ENCODE peak calls at places on chromosome 4, in six cellular contexts. One of them, this sample, is unnamed.

GRCh38 chr4:151862766-151863165 is 102.0 kb upstream of the GATB start:
- DNase-seq in GM23248: peak; percentile 71
- DNase-seq in SJSA1: no peak
- DNase-seq in PC-3: peak; percentile 34
- DNase-seq in heart right ventricle: no peak
- DNase-seq in SK-N-SH: no peak
- DNase-seq in this sample: no peak

GRCh38 chr4:25925486-25926201 is 11.6 kb downstream of the SMIM20 start:
- DNase-seq in GM23248: peak; percentile 70
- DNase-seq in SJSA1: no peak
- DNase-seq in PC-3: peak; percentile 46
- DNase-seq in heart right ventricle: peak; percentile 28
- DNase-seq in SK-N-SH: peak; percentile 64
- DNase-seq in this sample: peak; percentile 43

GRCh38 chr4:5747746-5748365 is 36.9 kb downstream of the EVC start:
- DNase-seq in GM23248: peak; percentile 97
- DNase-seq in SJSA1: peak; percentile 77
- DNase-seq in PC-3: peak; percentile 87
- DNase-seq in heart right ventricle: no peak
- DNase-seq in SK-N-SH: no peak
- DNase-seq in this sample: peak; percentile 96

GRCh38 chr4:61149278-61149677 is 50.8 kb upstream of the ADGRL3 start:
- DNase-seq in GM23248: no peak
- DNase-seq in SJSA1: no peak
- DNase-seq in PC-3: peak; percentile 27
- DNase-seq in heart right ventricle: no peak
- DNase-seq in SK-N-SH: no peak
- DNase-seq in this sample: peak; percentile 71

GRCh38 chr4:39900966-39901365 is 76.7 kb downstream of the PDS5A start:
- DNase-seq in GM23248: peak; percentile 1
- DNase-seq in SJSA1: no peak
- DNase-seq in PC-3: peak; percentile 8
- DNase-seq in heart right ventricle: no peak
- DNase-seq in SK-N-SH: no peak
- DNase-seq in this sample: peak; percentile 9

GRCh38 chr4:1053080-1053661 is 41.7 kb downstream of the FGFRL1 start:
- DNase-seq in GM23248: peak; percentile 90
- DNase-seq in SJSA1: no peak
- DNase-seq in PC-3: peak; percentile 39
- DNase-seq in heart right ventricle: no peak
- DNase-seq in SK-N-SH: peak; percentile 23
- DNase-seq in this sample: peak; percentile 20

GRCh38 chr4:73613130-73613529 is 7.1 kb downstream of the RASSF6 start:
- DNase-seq in GM23248: no peak
- DNase-seq in SJSA1: no peak
- DNase-seq in PC-3: peak; percentile 88
- DNase-seq in heart right ventricle: no peak
- DNase-seq in SK-N-SH: no peak
- DNase-seq in this sample: no peak

GRCh38 chr4:5925419-5926187 is 32.7 kb upstream of the CRMP1 start:
- DNase-seq in GM23248: no peak
- DNase-seq in SJSA1: no peak
- DNase-seq in PC-3: no peak
- DNase-seq in heart right ventricle: no peak
- DNase-seq in SK-N-SH: no peak
- DNase-seq in this sample: no peak

GRCh38 chr4:139647184-139647583 is 18.4 kb upstream of the MGST2 start:
- DNase-seq in GM23248: no peak
- DNase-seq in SJSA1: no peak
- DNase-seq in PC-3: peak; percentile 54
- DNase-seq in heart right ventricle: no peak
- DNase-seq in SK-N-SH: no peak
- DNase-seq in this sample: no peak

GRCh38 chr4:147336252-147336651 is 144.6 kb upstream of the EDNRA start:
- DNase-seq in GM23248: peak; percentile 3
- DNase-seq in SJSA1: no peak
- DNase-seq in PC-3: no peak
- DNase-seq in heart right ventricle: no peak
- DNase-seq in SK-N-SH: no peak
- DNase-seq in this sample: peak; percentile 53

GRCh38 chr4:140176735-140177134 is 22.8 kb upstream of the MAML3 start:
- DNase-seq in GM23248: peak; percentile 52
- DNase-seq in SJSA1: no peak
- DNase-seq in PC-3: peak; percentile 73
- DNase-seq in heart right ventricle: no peak
- DNase-seq in SK-N-SH: no peak
- DNase-seq in this sample: peak; percentile 37

GRCh38 chr4:177441061-177441802 is 1.0 kb downstream of the AGA start:
- DNase-seq in GM23248: peak; percentile 41
- DNase-seq in SJSA1: no peak
- DNase-seq in PC-3: no peak
- DNase-seq in heart right ventricle: no peak
- DNase-seq in SK-N-SH: peak; percentile 22
- DNase-seq in this sample: peak; percentile 67

GRCh38 chr4:12179264-12179616 is 750.5 kb upstream of the HS3ST1 start:
- DNase-seq in GM23248: no peak
- DNase-seq in SJSA1: no peak
- DNase-seq in PC-3: no peak
- DNase-seq in heart right ventricle: peak; percentile 21
- DNase-seq in SK-N-SH: no peak
- DNase-seq in this sample: no peak

GRCh38 chr4:26361287-26361686 is 40.5 kb downstream of the RBPJ start:
- DNase-seq in GM23248: no peak
- DNase-seq in SJSA1: no peak
- DNase-seq in PC-3: no peak
- DNase-seq in heart right ventricle: no peak
- DNase-seq in SK-N-SH: no peak
- DNase-seq in this sample: no peak

GRCh38 chr4:83548151-83548905 is 12.4 kb downstream of the GPAT3 start:
- DNase-seq in GM23248: peak; percentile 98
- DNase-seq in SJSA1: peak; percentile 81
- DNase-seq in PC-3: peak; percentile 98
- DNase-seq in heart right ventricle: peak; percentile 47
- DNase-seq in SK-N-SH: no peak
- DNase-seq in this sample: peak; percentile 95

GRCh38 chr4:73662709-73663546 is 42.7 kb upstream of the RASSF6 start:
- DNase-seq in GM23248: peak; percentile 80
- DNase-seq in SJSA1: peak; percentile 60
- DNase-seq in PC-3: peak; percentile 91
- DNase-seq in heart right ventricle: no peak
- DNase-seq in SK-N-SH: no peak
- DNase-seq in this sample: peak; percentile 60

GRCh38 chr4:4284827-4285618 is 4.9 kb downstream of the LYAR start:
- DNase-seq in GM23248: peak; percentile 50
- DNase-seq in SJSA1: no peak
- DNase-seq in PC-3: peak; percentile 51
- DNase-seq in heart right ventricle: no peak
- DNase-seq in SK-N-SH: no peak
- DNase-seq in this sample: peak; percentile 21

GRCh38 chr4:2837904-2838496 is 5.6 kb upstream of the ADD1 start:
- DNase-seq in GM23248: peak; percentile 68
- DNase-seq in SJSA1: no peak
- DNase-seq in PC-3: no peak
- DNase-seq in heart right ventricle: peak; percentile 27
- DNase-seq in SK-N-SH: peak; percentile 30
- DNase-seq in this sample: peak; percentile 37

GRCh38 chr4:587671-588350 is 11.7 kb upstream of the TMEM271 start:
- DNase-seq in GM23248: no peak
- DNase-seq in SJSA1: no peak
- DNase-seq in PC-3: no peak
- DNase-seq in heart right ventricle: no peak
- DNase-seq in SK-N-SH: no peak
- DNase-seq in this sample: no peak

GRCh38 chr4:11730545-11730944 is 301.9 kb upstream of the HS3ST1 start:
- DNase-seq in GM23248: no peak
- DNase-seq in SJSA1: no peak
- DNase-seq in PC-3: no peak
- DNase-seq in heart right ventricle: no peak
- DNase-seq in SK-N-SH: no peak
- DNase-seq in this sample: no peak

GRCh38 chr4:88613417-88613875 is 21.2 kb downstream of the HERC3 start:
- DNase-seq in GM23248: no peak
- DNase-seq in SJSA1: no peak
- DNase-seq in PC-3: no peak
- DNase-seq in heart right ventricle: no peak
- DNase-seq in SK-N-SH: no peak
- DNase-seq in this sample: no peak

GRCh38 chr4:147733614-147734344 is 1.9 kb downstream of the ARHGAP10 start:
- DNase-seq in GM23248: peak; percentile 77
- DNase-seq in SJSA1: no peak
- DNase-seq in PC-3: peak; percentile 45
- DNase-seq in heart right ventricle: no peak
- DNase-seq in SK-N-SH: peak; percentile 24
- DNase-seq in this sample: peak; percentile 82

GRCh38 chr4:158827475-158828085 is 58.8 kb downstream of the FNIP2 start:
- DNase-seq in GM23248: no peak
- DNase-seq in SJSA1: no peak
- DNase-seq in PC-3: no peak
- DNase-seq in heart right ventricle: no peak
- DNase-seq in SK-N-SH: peak; percentile 33
- DNase-seq in this sample: no peak

GRCh38 chr4:126209117-126209516 is 894.4 kb downstream of the FAT4 start:
- DNase-seq in GM23248: peak; percentile 39
- DNase-seq in SJSA1: no peak
- DNase-seq in PC-3: no peak
- DNase-seq in heart right ventricle: no peak
- DNase-seq in SK-N-SH: no peak
- DNase-seq in this sample: peak; percentile 39

DNA sequence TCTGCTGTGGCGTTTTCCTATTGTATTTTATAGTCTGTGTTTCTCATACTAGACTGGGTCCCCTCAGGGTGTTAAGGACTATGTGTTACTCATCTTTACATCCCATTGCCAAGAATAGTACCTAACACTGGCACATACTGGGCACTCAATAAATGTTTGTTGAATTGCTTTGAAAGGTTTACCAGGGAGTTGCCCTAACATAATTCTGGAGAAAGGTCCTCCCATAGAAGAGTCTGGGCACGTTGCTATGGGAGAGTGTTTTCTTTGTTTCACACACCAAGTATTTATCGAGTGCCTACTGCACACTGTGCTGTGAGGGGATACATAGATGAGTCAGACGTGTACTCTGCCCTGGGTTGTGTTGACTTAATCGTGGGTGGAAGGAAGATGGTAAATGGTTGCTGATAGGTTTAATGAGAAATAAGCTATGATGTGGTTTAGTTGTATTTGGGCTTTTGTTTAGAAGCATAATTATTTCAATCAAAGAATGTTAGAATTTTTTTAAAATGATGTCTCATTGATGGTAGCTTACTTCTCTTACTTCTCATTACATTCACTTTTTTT is 42.9 kb downstream of the AFF1 start:
- DNase-seq in GM23248: peak; percentile 81
- DNase-seq in SJSA1: peak; percentile 62
- DNase-seq in PC-3: peak; percentile 88
- DNase-seq in heart right ventricle: no peak
- DNase-seq in SK-N-SH: no peak
- DNase-seq in this sample: peak; percentile 45
- H3K4me1 ChIP-seq in GM23248: peaks cover 13% of the 10 kb centered on the region
- H3K4me1 ChIP-seq in SJSA1: peaks cover 6% of the 10 kb centered on the region
- H3K4me1 ChIP-seq in PC-3: peaks cover 49% of the 10 kb centered on the region
- H3K4me1 ChIP-seq in heart right ventricle: peaks cover 17% of the 10 kb centered on the region
- H3K4me1 ChIP-seq in SK-N-SH: peaks cover 21% of the 10 kb centered on the region
- H3K4me1 ChIP-seq in this sample: no peaks in the 10 kb centered on the region

DNA sequence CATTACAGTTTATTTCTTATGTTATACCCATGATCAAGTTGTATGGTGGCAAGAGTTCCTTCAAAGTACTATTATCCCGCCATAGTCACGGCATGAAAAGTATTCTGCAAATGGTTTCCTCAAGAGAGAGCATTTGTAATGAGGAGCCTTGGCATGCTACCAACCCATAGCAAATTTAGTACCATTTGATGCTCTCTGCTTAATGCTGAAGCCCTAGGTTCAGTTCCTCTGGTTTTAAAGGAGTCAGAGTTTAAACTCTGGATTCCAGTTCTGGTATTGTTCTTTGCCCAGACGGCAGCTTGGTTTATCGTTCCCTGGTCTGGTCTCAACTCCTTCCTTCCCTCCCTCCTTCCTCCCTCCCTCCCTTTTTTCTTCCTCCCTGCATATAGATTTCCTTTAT is 371.3 kb downstream of the BMPR1B start:
- DNase-seq in GM23248: peak; percentile 2
- DNase-seq in SJSA1: peak; percentile 28
- DNase-seq in PC-3: no peak
- DNase-seq in heart right ventricle: no peak
- DNase-seq in SK-N-SH: no peak
- DNase-seq in this sample: peak; percentile 8
- H3K27ac ChIP-seq in GM23248: no peak overlapping the region
- H3K27ac ChIP-seq in SJSA1: peak overlapping the region; percentile 67
- H3K27ac ChIP-seq in PC-3: no peak overlapping the region
- H3K27ac ChIP-seq in heart right ventricle: no peak overlapping the region
- H3K27ac ChIP-seq in SK-N-SH: peak overlapping the region; percentile 83
- H3K27ac ChIP-seq in this sample: no peak overlapping the region

DNA sequence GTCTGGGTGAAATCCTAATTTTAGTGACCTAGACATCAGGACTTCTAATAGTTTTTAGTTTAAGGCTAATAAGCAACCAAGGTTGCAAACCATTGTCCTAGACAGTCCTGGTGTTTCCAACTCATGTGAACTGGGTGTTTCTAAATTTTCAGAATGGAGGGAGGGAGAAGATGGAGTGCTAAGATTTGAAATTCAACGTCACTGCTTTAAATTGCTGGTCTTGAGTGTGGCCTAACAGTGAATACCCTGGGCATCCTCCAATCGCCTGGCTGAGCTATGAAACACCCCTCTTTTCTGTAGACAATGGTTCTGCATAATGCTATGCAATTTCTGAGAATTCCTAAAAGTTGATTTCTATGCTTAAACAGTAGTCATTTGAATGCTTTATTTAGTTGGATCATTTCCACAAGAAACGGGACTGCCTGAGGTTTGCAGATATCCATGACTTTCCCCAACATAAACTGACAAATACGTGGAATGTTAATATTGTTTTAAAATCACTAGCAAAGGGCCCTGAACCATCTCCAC is 1.2 kb downstream of the FBXL5 start:
- DNase-seq in GM23248: peak; percentile 77
- DNase-seq in SJSA1: peak; percentile 52
- DNase-seq in PC-3: peak; percentile 32
- DNase-seq in heart right ventricle: no peak
- DNase-seq in SK-N-SH: peak; percentile 54
- DNase-seq in this sample: peak; percentile 77
- H3K4me1 ChIP-seq in GM23248: peaks cover 38% of the 10 kb centered on the region
- H3K4me1 ChIP-seq in SJSA1: peaks cover 30% of the 10 kb centered on the region
- H3K4me1 ChIP-seq in PC-3: peaks cover 33% of the 10 kb centered on the region
- H3K4me1 ChIP-seq in heart right ventricle: peaks cover 61% of the 10 kb centered on the region
- H3K4me1 ChIP-seq in SK-N-SH: peaks cover 22% of the 10 kb centered on the region
- H3K4me1 ChIP-seq in this sample: peaks cover 5% of the 10 kb centered on the region

GRCh38 chr4:54658321-54659093 is 750 bp downstream of the KIT start:
- DNase-seq in GM23248: peak; percentile 67
- DNase-seq in SJSA1: peak; percentile 19
- DNase-seq in PC-3: peak; percentile 36
- DNase-seq in heart right ventricle: peak; percentile 51
- DNase-seq in SK-N-SH: peak; percentile 78
- DNase-seq in this sample: peak; percentile 41
- H3K27ac ChIP-seq in GM23248: no peak overlapping the region
- H3K27ac ChIP-seq in SJSA1: no peak overlapping the region
- H3K27ac ChIP-seq in PC-3: no peak overlapping the region
- H3K27ac ChIP-seq in heart right ventricle: peak overlapping the region; percentile 53
- H3K27ac ChIP-seq in SK-N-SH: no peak overlapping the region
- H3K27ac ChIP-seq in this sample: no peak overlapping the region